ENCODE peak calls at places on chromosomes 13 and 19, in seven cellular contexts. N, U, Y, O, J, P and M are unnamed samples.

GRCh38 chr13:37418490-37418889 is 180.1 kb downstream of the POSTN start:
- DNase-seq in O (no peak), Y (no peak), P (no peak), J (no peak), U (no peak), N (no peak), M (no peak)

GRCh38 chr19:43560687-43561086 is 14.6 kb downstream of the XRCC1 start:
- DNase-seq in U (no peak), J (no peak), P (peak), N (no peak), O (no peak), Y (peak), M (no peak)

GRCh38 chr13:23956106-23956505 is 58.8 kb upstream of the C1QTNF9B start:
- DNase-seq in U (no peak), P (no peak), Y (peak), O (no peak), J (no peak), N (no peak), M (no peak)

GRCh38 chr13:46181799-46182490 is at the start of gene LCP1:
- DNase-seq in U (peak), Y (no peak), J (peak), P (peak), O (no peak), N (no peak), M (no peak)

GRCh38 chr19:48102870-48103751 is 7.5 kb downstream of the PLA2G4C start:
- DNase-seq in Y (peak), N (peak), O (no peak), U (peak), P (peak), J (peak), M (no peak)

GRCh38 chr13:111122056-111122455 is 6.9 kb downstream of the ARHGEF7 start:
- DNase-seq in U (no peak), J (no peak), N (no peak), O (no peak), P (peak), Y (no peak), M (no peak)

GRCh38 chr19:17656970-17657369 is 31.2 kb downstream of the UNC13A start:
- DNase-seq in N (no peak), U (no peak), O (no peak), J (no peak), P (no peak), Y (no peak), M (no peak)

GRCh38 chr13:113205428-113205931 is 3.0 kb downstream of the PCID2 start:
- DNase-seq in U (no peak), N (no peak), O (no peak), J (no peak), Y (no peak), P (no peak), M (no peak)

GRCh38 chr13:90403330-90404082 is 944.0 kb upstream of the MIR17HG start:
- DNase-seq in U (no peak), N (no peak), Y (no peak), O (no peak), J (no peak), P (no peak), M (no peak)

GRCh38 chr19:2474232-2475017 is 1.5 kb upstream of the GADD45B start:
- DNase-seq in U (peak), N (no peak), Y (peak), J (peak), O (peak), P (peak), M (peak)

GRCh38 chr13:102658678-102659077 is 36.2 kb downstream of the METTL21C start:
- DNase-seq in O (no peak), U (no peak), J (no peak), P (no peak), N (no peak), Y (no peak), M (peak)

GRCh38 chr13:97328222-97328790 is 105.7 kb upstream of the RAP2A start:
- DNase-seq in J (no peak), P (peak), O (no peak), U (no peak), N (peak), Y (peak), M (no peak)

GRCh38 chr13:40292108-40292507 is 374.3 kb downstream of the FOXO1 start:
- DNase-seq in P (no peak), O (no peak), Y (no peak), U (no peak), J (no peak), N (no peak), M (no peak)

GRCh38 chr19:29702958-29703320 is 12.1 kb downstream of the C19orf12 start:
- DNase-seq in Y (no peak), O (no peak), U (no peak), J (no peak), P (no peak), N (no peak), M (no peak)

GRCh38 chr19:44113784-44114390 is 688 bp downstream of the ZNF225 start:
- DNase-seq in O (peak), J (no peak), N (no peak), U (no peak), P (peak), Y (no peak), M (no peak)

GRCh38 chr19:1087813-1088418 is 7.3 kb downstream of the POLR2E start:
- DNase-seq in J (no peak), U (peak), P (no peak), N (no peak), O (peak), Y (no peak), M (no peak)

GRCh38 chr19:40280608-40281221 is 4.4 kb downstream of the AKT2 start:
- DNase-seq in P (peak), O (no peak), U (no peak), N (no peak), J (no peak), Y (no peak), M (no peak)

GRCh38 chr13:51717786-51718398 is 86.1 kb downstream of the DHRS12 start:
- DNase-seq in J (no peak), P (no peak), O (no peak), Y (no peak), U (no peak), N (no peak), M (no peak)

GRCh38 chr13:99800004-99800403 is 171.6 kb downstream of the ZIC5 start:
- DNase-seq in U (no peak), N (no peak), Y (no peak), O (no peak), P (peak), J (no peak), M (no peak)

GRCh38 chr13:111540486-111540885 is 220.0 kb downstream of the TEX29 start:
- DNase-seq in N (no peak), J (no peak), U (no peak), O (no peak), Y (no peak), P (no peak), M (no peak)

GRCh38 chr19:6262519-6262918 is 17.3 kb downstream of the MLLT1 start:
- DNase-seq in J (no peak), O (no peak), P (no peak), N (no peak), U (no peak), Y (no peak), M (no peak)

GRCh38 chr13:50127017-50127725 is 111.9 kb downstream of the KCNRG start:
- DNase-seq in J (peak), N (no peak), P (peak), O (peak), Y (no peak), U (peak), M (no peak)